ENCODE peak calls at places on chromosomes 11 and 22, in seven cellular contexts. One of them, this sample, is unnamed.

GRCh38 chr11:71232364-71232763 is 20.0 kb downstream of the SHANK2 start:
- DNase-seq in T follicular helper cell: no peak
- DNase-seq in stomach: no peak
- DNase-seq in activated gamma-delta T cell treated with Interleukin-2 at 50 U/mL for 16 hours: no peak
- DNase-seq in aorta: no peak
- DNase-seq in iPS DF 19.7: no peak
- DNase-seq in NCI-H1930: no peak
- DNase-seq in this sample: no peak

GRCh38 chr11:102757823-102758549 is 22.4 kb downstream of the MMP10 start:
- DNase-seq in T follicular helper cell: no peak
- DNase-seq in stomach: no peak
- DNase-seq in activated gamma-delta T cell treated with Interleukin-2 at 50 U/mL for 16 hours: no peak
- DNase-seq in aorta: no peak
- DNase-seq in iPS DF 19.7: no peak
- DNase-seq in NCI-H1930: no peak
- DNase-seq in this sample: no peak

GRCh38 chr11:70503201-70503877 is 105.0 kb downstream of the CTTN start:
- DNase-seq in T follicular helper cell: no peak
- DNase-seq in stomach: no peak
- DNase-seq in activated gamma-delta T cell treated with Interleukin-2 at 50 U/mL for 16 hours: no peak
- DNase-seq in aorta: peak; percentile 39
- DNase-seq in iPS DF 19.7: no peak
- DNase-seq in NCI-H1930: no peak
- DNase-seq in this sample: no peak

GRCh38 chr11:117716652-117717440 is 80.2 kb downstream of the DSCAML1 start:
- DNase-seq in T follicular helper cell: no peak
- DNase-seq in stomach: no peak
- DNase-seq in activated gamma-delta T cell treated with Interleukin-2 at 50 U/mL for 16 hours: no peak
- DNase-seq in aorta: no peak
- DNase-seq in iPS DF 19.7: no peak
- DNase-seq in NCI-H1930: no peak
- DNase-seq in this sample: no peak

GRCh38 chr11:69295995-69296889 is 2.3 kb downstream of the MYEOV start:
- DNase-seq in T follicular helper cell: no peak
- DNase-seq in stomach: peak; percentile 43
- DNase-seq in activated gamma-delta T cell treated with Interleukin-2 at 50 U/mL for 16 hours: no peak
- DNase-seq in aorta: peak; percentile 81
- DNase-seq in iPS DF 19.7: no peak
- DNase-seq in NCI-H1930: no peak
- DNase-seq in this sample: no peak

GRCh38 chr22:47095395-47096122 is 333.1 kb downstream of the TBC1D22A start:
- DNase-seq in T follicular helper cell: no peak
- DNase-seq in stomach: no peak
- DNase-seq in activated gamma-delta T cell treated with Interleukin-2 at 50 U/mL for 16 hours: no peak
- DNase-seq in aorta: no peak
- DNase-seq in iPS DF 19.7: no peak
- DNase-seq in NCI-H1930: no peak
- DNase-seq in this sample: no peak

GRCh38 chr11:27898166-27898565 is 197.9 kb upstream of the BDNF start:
- DNase-seq in T follicular helper cell: no peak
- DNase-seq in stomach: no peak
- DNase-seq in activated gamma-delta T cell treated with Interleukin-2 at 50 U/mL for 16 hours: no peak
- DNase-seq in aorta: no peak
- DNase-seq in iPS DF 19.7: no peak
- DNase-seq in NCI-H1930: no peak
- DNase-seq in this sample: no peak

GRCh38 chr11:94179696-94180095 is 51.1 kb downstream of the PANX1 start:
- DNase-seq in T follicular helper cell: no peak
- DNase-seq in stomach: no peak
- DNase-seq in activated gamma-delta T cell treated with Interleukin-2 at 50 U/mL for 16 hours: no peak
- DNase-seq in aorta: no peak
- DNase-seq in iPS DF 19.7: no peak
- DNase-seq in NCI-H1930: no peak
- DNase-seq in this sample: no peak

GRCh38 chr11:64385953-64386704 is 27.2 kb downstream of the RPS6KA4 start:
- DNase-seq in T follicular helper cell: no peak
- DNase-seq in stomach: no peak
- DNase-seq in activated gamma-delta T cell treated with Interleukin-2 at 50 U/mL for 16 hours: no peak
- DNase-seq in aorta: no peak
- DNase-seq in iPS DF 19.7: no peak
- DNase-seq in NCI-H1930: no peak
- DNase-seq in this sample: peak; percentile 61

GRCh38 chr11:114782650-114783310 is 104.5 kb downstream of the NXPE2 start:
- DNase-seq in T follicular helper cell: no peak
- DNase-seq in stomach: no peak
- DNase-seq in activated gamma-delta T cell treated with Interleukin-2 at 50 U/mL for 16 hours: no peak
- DNase-seq in aorta: no peak
- DNase-seq in iPS DF 19.7: no peak
- DNase-seq in NCI-H1930: no peak
- DNase-seq in this sample: no peak

GRCh38 chr11:12723410-12724297 is 49.4 kb downstream of the TEAD1 start:
- DNase-seq in T follicular helper cell: no peak
- DNase-seq in stomach: peak; percentile 55
- DNase-seq in activated gamma-delta T cell treated with Interleukin-2 at 50 U/mL for 16 hours: no peak
- DNase-seq in aorta: no peak
- DNase-seq in iPS DF 19.7: no peak
- DNase-seq in NCI-H1930: no peak
- DNase-seq in this sample: no peak

GRCh38 chr22:34004058-34004457 is 83.8 kb upstream of the LARGE1 start:
- DNase-seq in T follicular helper cell: no peak
- DNase-seq in stomach: no peak
- DNase-seq in activated gamma-delta T cell treated with Interleukin-2 at 50 U/mL for 16 hours: no peak
- DNase-seq in aorta: no peak
- DNase-seq in iPS DF 19.7: no peak
- DNase-seq in NCI-H1930: no peak
- DNase-seq in this sample: no peak

GRCh38 chr11:126039485-126040271 is 23.0 kb downstream of the CDON start:
- DNase-seq in T follicular helper cell: no peak
- DNase-seq in stomach: no peak
- DNase-seq in activated gamma-delta T cell treated with Interleukin-2 at 50 U/mL for 16 hours: no peak
- DNase-seq in aorta: no peak
- DNase-seq in iPS DF 19.7: no peak
- DNase-seq in NCI-H1930: no peak
- DNase-seq in this sample: no peak

GRCh38 chr11:15195454-15196200 is 80.9 kb downstream of the INSC start:
- DNase-seq in T follicular helper cell: no peak
- DNase-seq in stomach: no peak
- DNase-seq in activated gamma-delta T cell treated with Interleukin-2 at 50 U/mL for 16 hours: no peak
- DNase-seq in aorta: no peak
- DNase-seq in iPS DF 19.7: no peak
- DNase-seq in NCI-H1930: no peak
- DNase-seq in this sample: no peak

GRCh38 chr11:115112779-115113178 is 391.4 kb downstream of the CADM1 start:
- DNase-seq in T follicular helper cell: no peak
- DNase-seq in stomach: no peak
- DNase-seq in activated gamma-delta T cell treated with Interleukin-2 at 50 U/mL for 16 hours: no peak
- DNase-seq in aorta: no peak
- DNase-seq in iPS DF 19.7: no peak
- DNase-seq in NCI-H1930: no peak
- DNase-seq in this sample: no peak

GRCh38 chr11:98561216-98561615 is 459.5 kb upstream of the CNTN5 start:
- DNase-seq in T follicular helper cell: no peak
- DNase-seq in stomach: no peak
- DNase-seq in activated gamma-delta T cell treated with Interleukin-2 at 50 U/mL for 16 hours: no peak
- DNase-seq in aorta: no peak
- DNase-seq in iPS DF 19.7: no peak
- DNase-seq in NCI-H1930: no peak
- DNase-seq in this sample: no peak

GRCh38 chr11:43602670-43603069 is 77.9 kb upstream of the HSD17B12 start:
- DNase-seq in T follicular helper cell: no peak
- DNase-seq in stomach: no peak
- DNase-seq in activated gamma-delta T cell treated with Interleukin-2 at 50 U/mL for 16 hours: no peak
- DNase-seq in aorta: no peak
- DNase-seq in iPS DF 19.7: no peak
- DNase-seq in NCI-H1930: no peak
- DNase-seq in this sample: no peak

GRCh38 chr11:34052608-34053160 is 1.2 kb downstream of the CAPRIN1 start:
- DNase-seq in T follicular helper cell: peak; percentile 16
- DNase-seq in stomach: peak; percentile 29
- DNase-seq in activated gamma-delta T cell treated with Interleukin-2 at 50 U/mL for 16 hours: no peak
- DNase-seq in aorta: peak; percentile 54
- DNase-seq in iPS DF 19.7: no peak
- DNase-seq in NCI-H1930: no peak
- DNase-seq in this sample: no peak

GRCh38 chr11:62013266-62014157 is 46.1 kb upstream of the FTH1 start:
- DNase-seq in T follicular helper cell: no peak
- DNase-seq in stomach: no peak
- DNase-seq in activated gamma-delta T cell treated with Interleukin-2 at 50 U/mL for 16 hours: no peak
- DNase-seq in aorta: no peak
- DNase-seq in iPS DF 19.7: no peak
- DNase-seq in NCI-H1930: no peak
- DNase-seq in this sample: peak; percentile 39

GRCh38 chr11:81135570-81135969 is 1598.1 kb downstream of the FAM181B start:
- DNase-seq in T follicular helper cell: no peak
- DNase-seq in stomach: no peak
- DNase-seq in activated gamma-delta T cell treated with Interleukin-2 at 50 U/mL for 16 hours: no peak
- DNase-seq in aorta: no peak
- DNase-seq in iPS DF 19.7: no peak
- DNase-seq in NCI-H1930: no peak
- DNase-seq in this sample: no peak

GRCh38 chr11:1554981-1555712 is 16.9 kb downstream of the DUSP8 start:
- DNase-seq in T follicular helper cell: no peak
- DNase-seq in stomach: no peak
- DNase-seq in activated gamma-delta T cell treated with Interleukin-2 at 50 U/mL for 16 hours: no peak
- DNase-seq in aorta: peak; percentile 38
- DNase-seq in iPS DF 19.7: no peak
- DNase-seq in NCI-H1930: no peak
- DNase-seq in this sample: no peak

GRCh38 chr11:108561535-108561991 is 32.0 kb downstream of the EXPH5 start:
- DNase-seq in T follicular helper cell: no peak
- DNase-seq in stomach: no peak
- DNase-seq in activated gamma-delta T cell treated with Interleukin-2 at 50 U/mL for 16 hours: no peak
- DNase-seq in aorta: no peak
- DNase-seq in iPS DF 19.7: no peak
- DNase-seq in NCI-H1930: no peak
- DNase-seq in this sample: no peak

GRCh38 chr22:50481045-50481439 is 301 bp upstream of the ADM2 start:
- DNase-seq in T follicular helper cell: no peak
- DNase-seq in stomach: no peak
- DNase-seq in activated gamma-delta T cell treated with Interleukin-2 at 50 U/mL for 16 hours: no peak
- DNase-seq in aorta: no peak
- DNase-seq in iPS DF 19.7: no peak
- DNase-seq in NCI-H1930: no peak
- DNase-seq in this sample: no peak

GRCh38 chr11:113504586-113504985 is 29.4 kb upstream of the DRD2 start:
- DNase-seq in T follicular helper cell: no peak
- DNase-seq in stomach: no peak
- DNase-seq in activated gamma-delta T cell treated with Interleukin-2 at 50 U/mL for 16 hours: no peak
- DNase-seq in aorta: no peak
- DNase-seq in iPS DF 19.7: no peak
- DNase-seq in NCI-H1930: no peak
- DNase-seq in this sample: no peak

GRCh38 chr11:11553595-11553994 is 68.2 kb downstream of the GALNT18 start:
- DNase-seq in T follicular helper cell: no peak
- DNase-seq in stomach: no peak
- DNase-seq in activated gamma-delta T cell treated with Interleukin-2 at 50 U/mL for 16 hours: no peak
- DNase-seq in aorta: peak; percentile 59
- DNase-seq in iPS DF 19.7: no peak
- DNase-seq in NCI-H1930: no peak
- DNase-seq in this sample: no peak

GRCh38 chr11:46380340-46381045 is 976 bp upstream of the MDK start:
- DNase-seq in T follicular helper cell: no peak
- DNase-seq in stomach: peak; percentile 80
- DNase-seq in activated gamma-delta T cell treated with Interleukin-2 at 50 U/mL for 16 hours: peak; percentile 44
- DNase-seq in aorta: peak; percentile 82
- DNase-seq in iPS DF 19.7: no peak
- DNase-seq in NCI-H1930: peak; percentile 32
- DNase-seq in this sample: peak; percentile 86

GRCh38 chr11:3158131-3158591 is 6.9 kb downstream of the OSBPL5 start:
- DNase-seq in T follicular helper cell: no peak
- DNase-seq in stomach: no peak
- DNase-seq in activated gamma-delta T cell treated with Interleukin-2 at 50 U/mL for 16 hours: no peak
- DNase-seq in aorta: peak; percentile 42
- DNase-seq in iPS DF 19.7: no peak
- DNase-seq in NCI-H1930: no peak
- DNase-seq in this sample: no peak

GRCh38 chr11:86511086-86511551 is 136.4 kb downstream of the CCDC81 start:
- DNase-seq in T follicular helper cell: no peak
- DNase-seq in stomach: no peak
- DNase-seq in activated gamma-delta T cell treated with Interleukin-2 at 50 U/mL for 16 hours: no peak
- DNase-seq in aorta: no peak
- DNase-seq in iPS DF 19.7: no peak
- DNase-seq in NCI-H1930: no peak
- DNase-seq in this sample: no peak

GRCh38 chr22:29167032-29167911 is 38.4 kb upstream of the EMID1 start:
- DNase-seq in T follicular helper cell: no peak
- DNase-seq in stomach: no peak
- DNase-seq in activated gamma-delta T cell treated with Interleukin-2 at 50 U/mL for 16 hours: peak; percentile 9
- DNase-seq in aorta: no peak
- DNase-seq in iPS DF 19.7: no peak
- DNase-seq in NCI-H1930: no peak
- DNase-seq in this sample: no peak

GRCh38 chr11:124798991-124799383 is 1.2 kb downstream of the MSANTD2 start:
- DNase-seq in T follicular helper cell: no peak
- DNase-seq in stomach: no peak
- DNase-seq in activated gamma-delta T cell treated with Interleukin-2 at 50 U/mL for 16 hours: no peak
- DNase-seq in aorta: no peak
- DNase-seq in iPS DF 19.7: no peak
- DNase-seq in NCI-H1930: no peak
- DNase-seq in this sample: no peak

GRCh38 chr22:20549232-20549841 is 41.9 kb downstream of the MED15 start:
- DNase-seq in T follicular helper cell: peak; percentile 62
- DNase-seq in stomach: no peak
- DNase-seq in activated gamma-delta T cell treated with Interleukin-2 at 50 U/mL for 16 hours: peak; percentile 68
- DNase-seq in aorta: peak; percentile 66
- DNase-seq in iPS DF 19.7: no peak
- DNase-seq in NCI-H1930: no peak
- DNase-seq in this sample: no peak

GRCh38 chr22:46622081-46622521 is 1.9 kb downstream of the GRAMD4 start:
- DNase-seq in T follicular helper cell: no peak
- DNase-seq in stomach: no peak
- DNase-seq in activated gamma-delta T cell treated with Interleukin-2 at 50 U/mL for 16 hours: no peak
- DNase-seq in aorta: peak; percentile 78
- DNase-seq in iPS DF 19.7: no peak
- DNase-seq in NCI-H1930: no peak
- DNase-seq in this sample: no peak

GRCh38 chr11:35629914-35630313 is 11.7 kb downstream of the FJX1 start:
- DNase-seq in T follicular helper cell: no peak
- DNase-seq in stomach: no peak
- DNase-seq in activated gamma-delta T cell treated with Interleukin-2 at 50 U/mL for 16 hours: no peak
- DNase-seq in aorta: peak; percentile 49
- DNase-seq in iPS DF 19.7: no peak
- DNase-seq in NCI-H1930: no peak
- DNase-seq in this sample: peak; percentile 69

GRCh38 chr11:32105871-32106312 is 15.0 kb downstream of the RCN1 start:
- DNase-seq in T follicular helper cell: no peak
- DNase-seq in stomach: no peak
- DNase-seq in activated gamma-delta T cell treated with Interleukin-2 at 50 U/mL for 16 hours: no peak
- DNase-seq in aorta: no peak
- DNase-seq in iPS DF 19.7: no peak
- DNase-seq in NCI-H1930: no peak
- DNase-seq in this sample: no peak

GRCh38 chr11:725624-726202 is 19.7 kb downstream of the EPS8L2 start:
- DNase-seq in T follicular helper cell: no peak
- DNase-seq in stomach: no peak
- DNase-seq in activated gamma-delta T cell treated with Interleukin-2 at 50 U/mL for 16 hours: peak; percentile 8
- DNase-seq in aorta: no peak
- DNase-seq in iPS DF 19.7: no peak
- DNase-seq in NCI-H1930: no peak
- DNase-seq in this sample: no peak

GRCh38 chr11:11288972-11289616 is 64.0 kb downstream of the CSNK2A3 start:
- DNase-seq in T follicular helper cell: no peak
- DNase-seq in stomach: no peak
- DNase-seq in activated gamma-delta T cell treated with Interleukin-2 at 50 U/mL for 16 hours: no peak
- DNase-seq in aorta: no peak
- DNase-seq in iPS DF 19.7: no peak
- DNase-seq in NCI-H1930: no peak
- DNase-seq in this sample: no peak

GRCh38 chr11:7965386-7965785 is at the start of gene NLRP10:
- DNase-seq in T follicular helper cell: no peak
- DNase-seq in stomach: no peak
- DNase-seq in activated gamma-delta T cell treated with Interleukin-2 at 50 U/mL for 16 hours: no peak
- DNase-seq in aorta: no peak
- DNase-seq in iPS DF 19.7: no peak
- DNase-seq in NCI-H1930: no peak
- DNase-seq in this sample: peak; percentile 38

GRCh38 chr22:25514436-25514835 is 50.0 kb upstream of the GRK3 start:
- DNase-seq in T follicular helper cell: no peak
- DNase-seq in stomach: no peak
- DNase-seq in activated gamma-delta T cell treated with Interleukin-2 at 50 U/mL for 16 hours: no peak
- DNase-seq in aorta: no peak
- DNase-seq in iPS DF 19.7: peak; percentile 7
- DNase-seq in NCI-H1930: no peak
- DNase-seq in this sample: peak; percentile 6

This sample was measured in H54.